ENCODE peak calls at places on chromosome 11, in nine cellular contexts. U is EL; O is HTR-8/SVneo; M is activated T-helper 1 cell treated with anti-CD3 and anti-CD28 coated beads, Interleukin-12 subunit alpha, Interleukin-12 subunit beta, Interleukin-2, Interleukin-4 antibody, amounts not matched to agents 30 ng/mL and 10 ng/mL and 1 ng/mL, durations not matched to agents 14 hours and 24 hours and 36 hours; W is activated T-cell treated with anti-CD3 and anti-CD28 coated beads for 1 hour; Y is fibroblast of pulmonary artery; V is naive thymus-derived CD8-positive, alpha-beta T cell; S is ACHN; R is NCI-H1105. F is an unnamed sample.

GRCh38 chr11:100956321-100956720 is 173.3 kb downstream of the PGR start:
- DNase-seq in Y (no peak), U (no peak), S (no peak), O (no peak), R (no peak), V (no peak), M (no peak), W (no peak), F (no peak)

GRCh38 chr11:115919341-115920086 is 415.3 kb upstream of the CADM1 start:
- DNase-seq in U (no peak), M (no peak), W (no peak), R (no peak), S (peak), O (peak), V (no peak), Y (peak), F (no peak)

GRCh38 chr11:68825603-68826002 is 16.1 kb downstream of the CPT1A start:
- DNase-seq in O (no peak), Y (no peak), W (peak), M (no peak), S (no peak), R (no peak), U (peak), V (peak), F (peak)

GRCh38 chr11:62611705-62612365 is 740 bp downstream of the EML3 start:
- DNase-seq in V (peak), U (peak), O (no peak), Y (peak), S (peak), R (no peak), W (no peak), M (no peak), F (no peak)

GRCh38 chr11:9775393-9775780 is 111.5 kb downstream of the SWAP70 start:
- DNase-seq in U (no peak), R (no peak), S (no peak), V (no peak), W (no peak), M (no peak), Y (no peak), O (no peak), F (no peak)

GRCh38 chr11:1371026-1371325 is 18.8 kb upstream of the BRSK2 start:
- DNase-seq in W (no peak), M (no peak), U (no peak), Y (no peak), R (no peak), V (no peak), O (no peak), S (no peak), F (no peak)

GRCh38 chr11:34970033-34970432 is 53.6 kb downstream of the PDHX start:
- DNase-seq in R (no peak), W (no peak), M (no peak), V (no peak), O (no peak), S (no peak), U (no peak), Y (no peak), F (no peak)

GRCh38 chr11:62664405-62665074 is 470 bp downstream of the C11orf98 start:
- DNase-seq in U (peak), M (peak), S (peak), W (peak), R (peak), Y (peak), V (peak), O (peak), F (peak)

GRCh38 chr11:128714881-128715280 is 21.0 kb downstream of the FLI1 start:
- DNase-seq in U (peak), V (no peak), S (no peak), O (no peak), W (no peak), M (no peak), Y (peak), R (no peak), F (no peak)

GRCh38 chr11:80686889-80687288 is 1246.1 kb upstream of the TENM4 start:
- DNase-seq in O (no peak), S (no peak), W (no peak), M (no peak), R (no peak), V (no peak), Y (no peak), U (no peak), F (no peak)

GRCh38 chr11:71470956-71471355 is 18.0 kb downstream of the NADSYN1 start:
- DNase-seq in V (no peak), W (no peak), Y (no peak), M (no peak), R (no peak), S (no peak), O (no peak), U (no peak), F (no peak)

GRCh38 chr11:18372187-18372586 is 22.2 kb upstream of the LDHA start:
- DNase-seq in M (no peak), O (no peak), S (no peak), U (no peak), W (no peak), R (no peak), Y (no peak), V (no peak), F (no peak)

GRCh38 chr11:68598816-68599653 is 85.3 kb upstream of the GAL start:
- DNase-seq in M (no peak), Y (no peak), V (no peak), W (no peak), R (no peak), O (no peak), S (no peak), U (peak), F (no peak)

GRCh38 chr11:63761173-63761572 is 7.4 kb downstream of the ZFTA start:
- DNase-seq in W (no peak), V (no peak), O (no peak), S (no peak), R (no peak), M (no peak), Y (no peak), U (no peak), F (no peak)

GRCh38 chr11:6405837-6406236 is 13.1 kb downstream of the APBB1 start:
- DNase-seq in S (no peak), Y (no peak), V (no peak), R (no peak), O (no peak), W (no peak), U (no peak), M (no peak), F (no peak)

GRCh38 chr11:47412152-47412746 is 3.9 kb downstream of the SLC39A13 start:
- DNase-seq in W (peak), O (peak), U (peak), S (peak), V (no peak), M (peak), R (no peak), Y (peak), F (peak)

GRCh38 chr11:105647780-105648179 is 37.9 kb downstream of the GRIA4 start:
- DNase-seq in W (no peak), R (no peak), S (no peak), O (no peak), U (no peak), M (no peak), V (no peak), Y (no peak), F (no peak)

F was measured in CD8-positive, alpha-beta memory T cell.